ENCODE peak calls at places on chromosomes 3 and 15, in six cellular contexts. Y is left ventricle myocardium inferior, M is IMR-90, J is upper lobe of right lung, N is testis, C is cardiac muscle cell. O is an unnamed sample. For H3K4me1, the result is how much of the 10 kb centered on the place peaks cover.

GRCh38 chr3:126295407-126295939 is 61.7 kb downstream of the KLF15 start:
- DNase-seq in Y (no peak), M (no peak), J (no peak), N (no peak), C (no peak), O (no peak)

GRCh38 chr3:94184781-94185180 is 121.9 kb downstream of the NSUN3 start:
- DNase-seq in Y (no peak), M (peak), J (no peak), N (no peak), C (peak), O (peak)

GRCh38 chr15:68200016-68200861 is 4.9 kb downstream of the CALML4 start:
- DNase-seq in Y (no peak), M (no peak), J (no peak), N (peak), C (no peak), O (no peak)

GRCh38 chr3:178982138-178982537 is 89.5 kb downstream of the ZMAT3 start:
- DNase-seq in Y (no peak), M (peak), J (no peak), N (no peak), C (no peak), O (peak)

GRCh38 chr3:107498646-107499045 is 24.1 kb upstream of the BBX start:
- DNase-seq in Y (no peak), M (no peak), J (no peak), N (no peak), C (no peak), O (no peak)

GRCh38 chr3:69560818-69561217 is 174.9 kb upstream of the FRMD4B start:
- DNase-seq in Y (no peak), M (no peak), J (no peak), N (no peak), C (peak), O (no peak)

GRCh38 chr3:169117264-169117663 is 546.2 kb downstream of the MECOM start:
- DNase-seq in Y (no peak), M (no peak), J (no peak), N (no peak), C (no peak), O (no peak)

GRCh38 chr3:159881828-159882309 is 106.8 kb upstream of the IL12A start:
- DNase-seq in Y (no peak), M (no peak), J (no peak), N (no peak), C (no peak), O (peak)

GRCh38 chr3:105798381-105798934 is 70.4 kb downstream of the CBLB start:
- DNase-seq in Y (no peak), M (no peak), J (no peak), N (no peak), C (no peak), O (no peak)

GRCh38 chr3:120450914-120451669 is at the start of gene FSTL1:
- DNase-seq in Y (peak), M (peak), J (peak), N (peak), C (peak), O (no peak)

GRCh38 chr3:115072265-115073008 is 74.7 kb downstream of the ZBTB20 start:
- DNase-seq in Y (no peak), M (peak), J (no peak), N (no peak), C (peak), O (peak)

GRCh38 chr15:101318810-101319200 is 23.8 kb upstream of the SNRPA1 start:
- DNase-seq in Y (no peak), M (no peak), J (peak), N (no peak), C (no peak), O (no peak)

GRCh38 chr3:170162052-170162451 is 19.5 kb downstream of the PHC3 start:
- DNase-seq in Y (no peak), M (no peak), J (no peak), N (no peak), C (no peak), O (no peak)

GRCh38 chr15:38073278-38073930 is 139.0 kb downstream of the TMCO5A start:
- DNase-seq in Y (no peak), M (peak), J (no peak), N (peak), C (peak), O (no peak)

GRCh38 chr3:65483475-65483874 is 555.2 kb downstream of the MAGI1 start:
- DNase-seq in Y (peak), M (no peak), J (peak), N (peak), C (peak), O (peak)

GRCh38 chr3:51719413-51720025 is 12.7 kb downstream of the GRM2 start:
- DNase-seq in Y (no peak), M (no peak), J (no peak), N (no peak), C (no peak), O (no peak)

GRCh38 chr15:74808073-74808839 is 4.4 kb upstream of the LMAN1L start:
- DNase-seq in Y (no peak), M (peak), J (peak), N (no peak), C (no peak), O (peak)

GRCh38 chr3:117282506-117282905 is 572.9 kb downstream of the TUSC7 start:
- DNase-seq in Y (no peak), M (no peak), J (no peak), N (no peak), C (no peak), O (no peak)

GRCh38 chr15:80317389-80318169 is 65.6 kb upstream of the CTXND1 start:
- DNase-seq in Y (peak), M (peak), J (peak), N (no peak), C (peak), O (peak)

GRCh38 chr3:39577541-39577940 is 110.1 kb downstream of the MOBP start:
- DNase-seq in Y (no peak), M (no peak), J (no peak), N (no peak), C (no peak), O (no peak)

GRCh38 chr15:68503213-68503612 is 71.2 kb upstream of the ITGA11 start:
- DNase-seq in Y (no peak), M (no peak), J (no peak), N (no peak), C (no peak), O (no peak)

GRCh38 chr15:45638641-45639040 is 3.8 kb downstream of the SQOR start:
- DNase-seq in Y (no peak), M (no peak), J (no peak), N (no peak), C (no peak), O (peak)

GRCh38 chr3:52792413-52792812 is 2.2 kb upstream of the ITIH3 start:
- DNase-seq in Y (no peak), M (no peak), J (no peak), N (no peak), C (no peak), O (no peak)

GRCh38 chr3:148950806-148951205 is 40.5 kb upstream of the GYG1 start:
- DNase-seq in Y (no peak), M (peak), J (no peak), N (no peak), C (no peak), O (no peak)

GRCh38 chr15:61921093-61921492 is 139.2 kb downstream of the VPS13C start:
- DNase-seq in Y (no peak), M (peak), J (no peak), N (no peak), C (peak), O (peak)

GRCh38 chr15:63013052-63013808 is 29.3 kb upstream of the TPM1 start:
- DNase-seq in Y (no peak), M (peak), J (no peak), N (no peak), C (peak), O (peak)

DNA sequence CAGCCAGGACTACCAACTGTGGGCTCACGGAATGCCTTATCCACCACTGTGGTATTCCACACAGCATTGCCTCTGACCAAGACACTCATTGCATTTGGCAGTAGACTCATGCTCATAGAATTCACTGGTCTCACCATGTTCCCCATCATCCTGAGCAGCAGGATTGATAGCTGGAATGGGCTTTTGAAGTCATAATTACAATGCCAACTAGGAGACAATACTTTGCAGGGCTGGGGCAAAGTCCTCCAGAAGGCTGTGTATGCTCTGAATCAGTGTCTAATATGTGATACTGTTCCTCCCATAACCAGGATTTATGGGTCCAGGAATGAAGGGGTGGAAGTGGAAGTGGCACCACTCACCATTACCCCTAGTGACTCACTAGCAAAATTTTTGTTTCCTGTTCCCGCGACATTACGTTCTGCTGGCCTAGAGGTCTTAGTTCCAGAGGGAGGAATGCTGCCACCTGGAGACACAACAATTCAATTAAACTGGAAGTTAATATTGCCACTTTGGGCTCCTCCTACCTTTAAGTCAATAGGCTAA is 58.6 kb upstream of the CCDC80 start:
- DNase-seq in Y (no peak), M (peak), J (no peak), N (no peak), C (peak), O (peak)
- H3K4me3 ChIP-seq in Y (no peak), M (no peak), J (no peak), N (no peak), C (no peak), O (no peak)

DNA sequence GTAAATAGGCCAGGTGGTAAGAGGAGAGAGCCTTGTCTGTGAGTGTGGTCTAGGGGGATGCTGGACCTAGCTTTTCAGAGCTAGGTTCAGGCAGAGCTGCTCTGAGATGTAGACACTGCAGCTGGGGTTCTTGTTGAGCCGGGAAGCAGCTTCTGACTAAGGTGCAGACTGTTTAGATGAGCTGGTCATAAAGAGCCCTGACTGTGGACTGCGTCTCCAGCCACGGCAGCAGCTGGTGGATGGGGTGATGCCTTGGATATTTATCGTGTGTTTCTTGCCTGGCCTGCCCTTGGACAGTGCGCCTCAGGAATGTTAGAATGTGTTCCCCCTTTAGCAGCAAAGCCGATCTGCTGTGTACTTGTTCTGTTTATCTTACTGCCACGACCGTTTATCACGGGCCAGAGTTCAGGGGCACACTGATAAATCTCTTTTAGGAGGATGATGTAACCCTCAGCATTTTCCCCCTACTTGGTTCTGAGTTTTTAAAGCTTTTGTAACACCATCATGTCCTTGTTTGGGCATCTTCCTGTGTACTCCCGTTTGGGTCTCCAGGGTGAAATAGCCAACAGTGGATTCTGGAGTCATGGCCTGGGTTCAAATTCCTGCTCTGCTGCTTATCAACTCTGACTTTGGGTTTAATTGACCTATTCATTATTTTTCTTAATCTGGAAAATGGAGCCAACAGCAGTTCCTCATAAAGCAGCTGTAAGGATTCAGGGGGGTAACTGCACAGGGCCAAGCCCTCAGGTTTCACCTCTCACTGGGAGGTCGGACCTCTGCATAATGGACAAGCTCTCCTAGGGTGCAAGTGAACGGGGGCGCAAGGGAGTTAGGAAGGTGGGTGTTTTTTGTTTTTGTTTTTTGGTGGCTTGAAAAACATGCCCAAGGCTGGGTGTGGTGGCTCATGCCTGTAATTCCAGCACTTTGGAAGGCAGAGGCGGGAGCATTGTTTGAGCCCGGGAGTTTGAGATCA is 51.4 kb downstream of the FLNB start:
- DNase-seq in Y (no peak), M (peak), J (no peak), N (peak), C (peak), O (no peak)
- H3K4me1 ChIP-seq in Y (half or more), M (under half), J (under half), N (under half), C (under half), O (under half)

GRCh38 chr15:89041507-89041906 is 46.7 kb upstream of the ABHD2 start:
- DNase-seq in Y (no peak), M (no peak), J (peak), N (no peak), C (no peak), O (no peak)
- H3K4me3 ChIP-seq in Y (no peak), M (no peak), J (no peak), N (no peak), C (no peak), O (no peak)

GRCh38 chr15:99631256-99631655 is 65.5 kb downstream of the MEF2A start:
- DNase-seq in Y (no peak), M (no peak), J (no peak), N (no peak), C (no peak), O (no peak)
- H3K4me1 ChIP-seq in Y (half or more), M (under half), J (under half), N (under half), C (under half), O (under half)

DNA sequence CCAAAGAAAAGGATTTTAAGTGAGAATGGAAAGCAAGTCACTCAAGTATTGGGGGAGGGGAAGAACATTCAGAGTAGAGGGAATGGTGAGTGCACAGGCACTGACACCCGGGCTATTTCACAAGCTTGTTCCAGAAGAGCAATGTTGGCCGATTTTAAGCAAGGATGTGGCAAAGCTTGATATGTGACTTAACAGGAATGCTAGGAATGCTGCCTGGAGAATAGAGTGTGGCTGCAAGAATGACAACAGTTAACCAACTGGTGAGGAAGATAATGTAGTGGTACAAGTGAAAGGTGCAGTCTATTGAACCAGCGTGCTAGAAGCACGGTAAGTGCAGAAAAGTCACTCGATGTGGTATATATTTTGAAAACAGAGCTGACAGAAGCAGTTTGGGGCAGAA is 6.2 kb upstream of the CCDC80 start:
- DNase-seq in Y (no peak), M (peak), J (no peak), N (no peak), C (peak), O (peak)
- H3K4me3 ChIP-seq in Y (no peak), M (no peak), J (no peak), N (no peak), C (no peak), O (no peak)

DNA sequence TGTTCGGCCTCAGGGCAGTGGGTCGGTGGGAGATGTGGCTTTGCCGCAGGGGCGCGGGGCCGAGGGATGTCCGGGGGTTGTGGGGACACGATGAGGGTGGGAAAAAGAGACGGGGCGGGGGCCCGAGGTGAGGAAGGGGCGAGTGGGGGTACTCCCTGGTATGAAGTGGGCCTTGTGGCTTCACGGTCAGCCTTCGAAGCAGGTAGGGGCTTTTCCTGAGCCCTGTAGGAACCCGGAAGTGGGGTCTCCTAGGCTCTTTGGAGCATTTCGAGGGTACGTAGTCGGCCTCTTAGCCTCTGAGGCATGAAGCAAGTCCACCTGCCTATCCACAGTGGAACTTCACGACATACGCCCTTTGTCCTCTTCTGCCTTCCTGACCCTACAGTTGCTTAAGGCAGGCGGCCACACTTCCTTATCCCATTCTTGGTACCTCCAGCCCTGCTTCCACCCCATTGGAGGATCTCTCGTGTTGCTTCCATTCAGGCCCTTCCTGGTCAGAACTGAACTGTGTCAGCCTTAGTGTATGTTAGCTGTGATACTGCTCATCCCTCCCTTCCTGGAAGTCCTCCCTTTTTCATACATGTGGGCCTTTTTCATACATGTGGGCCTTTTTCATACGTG is 389 bp downstream of the ARPC4 start:
- DNase-seq in Y (no peak), M (peak), J (peak), N (no peak), C (peak), O (peak)
- H3K4me1 ChIP-seq in Y (half or more), M (under half), J (under half), N (under half), C (under half), O (under half)